ENCODE peak calls at places on chromosomes 7 and 10, in seven cellular contexts. I is CD8-positive, alpha-beta T cell; R is body of pancreas; G is pancreas; T is left ventricle myocardium inferior; M is neural crest cell; K is astrocyte. Q is an unnamed sample.

GRCh38 chr7:6628045-6628444 is 9.1 kb upstream of the ZNF316 start:
- DNase-seq in I (no peak), M (no peak), G (no peak), T (no peak), R (no peak), K (no peak), Q (no peak)

GRCh38 chr10:58696736-58697135 is 184.1 kb downstream of the BICC1 start:
- DNase-seq in G (no peak), R (no peak), T (no peak), I (no peak), M (no peak), K (peak; percentile 53), Q (no peak)

GRCh38 chr10:96511044-96511945 is 2.4 kb downstream of the TLL2 start:
- DNase-seq in T (no peak), I (no peak), M (peak; percentile 41), K (no peak), R (peak; percentile 63), G (no peak), Q (no peak)

GRCh38 chr7:41579961-41580935 is 122.6 kb downstream of the INHBA start:
- DNase-seq in I (no peak), R (no peak), T (no peak), M (no peak), K (peak; percentile 99), G (no peak), Q (no peak)

GRCh38 chr7:32890553-32891045 is 961 bp downstream of the KBTBD2 start:
- DNase-seq in K (peak; percentile 56), R (peak; percentile 29), I (peak; percentile 52), M (no peak), T (no peak), G (no peak), Q (no peak)

GRCh38 chr10:14652067-14652466 is 122.6 kb downstream of the FAM107B start:
- DNase-seq in I (no peak), G (no peak), M (no peak), K (no peak), T (no peak), R (no peak), Q (no peak)

GRCh38 chr7:38846280-38846679 is 62.7 kb downstream of the VPS41 start:
- DNase-seq in G (no peak), R (no peak), M (no peak), I (no peak), T (no peak), K (peak; percentile 75), Q (no peak)

GRCh38 chr7:129271500-129272355 is 46.9 kb downstream of the AHCYL2 start:
- DNase-seq in R (peak; percentile 65), K (peak; percentile 10), G (no peak), I (peak; percentile 64), T (no peak), M (peak; percentile 37), Q (no peak)

GRCh38 chr7:135706858-135707569 is 21.0 kb downstream of the SLC13A4 start:
- DNase-seq in I (no peak), K (no peak), R (no peak), G (no peak), T (no peak), M (no peak), Q (no peak)

GRCh38 chr7:135706038-135706742 is 21.8 kb downstream of the SLC13A4 start:
- DNase-seq in R (no peak), G (no peak), I (no peak), K (no peak), T (no peak), M (no peak), Q (no peak)

GRCh38 chr7:135707570-135707966 is 20.4 kb downstream of the SLC13A4 start:
- DNase-seq in G (no peak), M (no peak), R (no peak), T (no peak), I (no peak), K (no peak), Q (no peak)

GRCh38 chr7:135704698-135705097 is 23.3 kb downstream of the SLC13A4 start:
- DNase-seq in I (no peak), G (no peak), M (no peak), T (no peak), R (peak; percentile 26), K (no peak), Q (no peak)

DNA sequence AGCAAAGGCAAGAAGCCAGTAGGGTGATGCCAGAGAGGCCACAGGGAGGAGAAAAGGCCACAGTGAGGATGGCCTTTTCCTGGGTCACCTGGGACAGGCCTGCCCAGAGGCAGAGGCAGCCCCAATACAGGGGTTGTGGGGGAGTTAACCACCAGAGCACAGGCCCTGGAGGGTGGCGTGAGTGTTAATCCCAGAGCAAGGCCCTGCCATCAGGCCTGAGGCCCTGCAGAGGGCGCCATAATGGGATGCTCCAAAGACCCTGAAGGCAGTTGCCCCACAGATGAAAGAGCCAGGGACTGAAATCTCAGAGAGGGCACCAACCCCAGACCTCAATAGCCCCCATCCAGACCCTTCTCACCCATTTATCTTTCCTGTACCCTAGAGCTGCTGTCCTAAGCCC is 23.9 kb downstream of the SLC13A4 start:
- DNase-seq in R (no peak), K (no peak), I (no peak), G (no peak), T (no peak), M (no peak), Q (no peak)
- TF ChIP-seq CTCF in R (no peak), K (no peak), I (no peak), G (no peak), T (peak; percentile 37), M (no peak), Q (no peak)

DNA sequence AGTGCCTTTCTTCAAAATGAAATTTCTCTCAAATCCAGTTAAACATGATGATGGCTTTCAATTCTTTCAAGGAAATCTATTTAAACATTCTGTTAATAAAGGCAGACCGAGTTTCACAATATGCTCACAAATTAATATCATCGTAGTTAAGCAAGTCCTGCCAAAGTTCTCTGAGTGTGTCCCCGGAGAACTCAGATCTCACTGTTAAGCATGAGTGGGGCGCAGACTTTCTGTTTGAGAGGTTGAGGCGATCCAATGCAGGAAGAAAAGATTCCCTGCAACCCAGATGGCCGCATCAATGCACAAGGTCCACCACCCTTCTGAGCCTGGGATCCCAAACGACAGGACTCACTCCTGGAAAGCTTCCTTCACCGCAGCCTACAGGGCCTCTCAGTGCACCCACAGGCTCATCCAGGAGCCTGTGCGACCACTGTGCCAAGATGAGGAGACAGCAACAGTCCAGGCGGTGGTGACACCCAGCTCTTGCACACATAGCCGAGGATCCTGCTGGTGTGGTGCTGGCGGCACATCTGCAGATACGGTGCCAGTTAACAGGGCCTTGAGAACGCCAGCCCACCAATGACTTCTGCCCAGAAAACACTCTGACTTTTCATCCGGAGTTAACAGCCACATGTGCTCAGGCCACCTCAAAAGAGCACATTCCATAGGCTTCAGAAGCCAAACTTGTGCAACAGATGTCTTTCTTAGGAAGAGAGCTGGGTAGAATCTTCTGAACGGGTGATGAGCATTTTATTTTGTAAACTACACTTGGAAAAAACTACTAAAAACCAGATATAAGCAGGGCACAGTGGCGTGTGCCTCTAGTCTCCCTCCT is 102.1 kb downstream of the ZRANB1 start:
- DNase-seq in T (no peak), M (no peak), K (no peak), I (no peak), R (no peak), G (no peak), Q (no peak)
- TF ChIP-seq CTCF in T (no peak), M (no peak), K (no peak), I (no peak), R (no peak), G (no peak), Q (no peak)

GRCh38 chr7:132500727-132501410 is 75.4 kb downstream of the PLXNA4 start:
- DNase-seq in T (peak; percentile 71), G (no peak), R (peak; percentile 62), K (peak; percentile 63), M (no peak), I (no peak), Q (no peak)
- TF ChIP-seq CTCF in T (peak; percentile 65), G (no peak), R (peak; percentile 9), K (peak; percentile 21), M (no peak), I (no peak), Q (no peak)

GRCh38 chr10:37146443-37146842 is 21.0 kb downstream of the ANKRD30A start:
- DNase-seq in R (no peak), I (no peak), G (no peak), T (no peak), K (no peak), M (no peak), Q (no peak)
- TF ChIP-seq CTCF in R (no peak), I (no peak), G (no peak), T (no peak), K (no peak), M (no peak), Q (no peak)

Q was measured in activated B cell treated with CpG ODN at 0.5 μM for 24 hours.